ENCODE peak calls at places on chromosomes 3 and 15, in seven cellular contexts. W is ovary, J is uterus, E is AG04450, V is H1, P is Caco-2, N is upper lobe of left lung. G is an unnamed sample.

GRCh38 chr3:38610934-38611333 is 38.6 kb downstream of the SCN5A start:
- DNase-seq in P (no peak), V (no peak), J (no peak), E (no peak), W (no peak), N (no peak), G (no peak)

GRCh38 chr15:70636540-70637165 is 126.7 kb downstream of the UACA start:
- DNase-seq in P (peak; percentile 51), E (no peak), N (no peak), V (no peak), W (peak; percentile 33), J (no peak), G (no peak)

GRCh38 chr15:64851503-64851840 is 9.8 kb downstream of the PLEKHO2 start:
- DNase-seq in E (peak; percentile 84), W (no peak), J (peak; percentile 62), V (no peak), P (no peak), N (no peak), G (no peak)

GRCh38 chr15:37877851-37878577 is 56.4 kb upstream of the TMCO5A start:
- DNase-seq in N (no peak), J (no peak), E (peak; percentile 54), P (no peak), W (no peak), V (no peak), G (no peak)

GRCh38 chr15:78211189-78211921 is 23.0 kb downstream of the ACSBG1 start:
- DNase-seq in W (no peak), N (no peak), P (no peak), E (no peak), V (no peak), J (no peak), G (no peak)

GRCh38 chr15:74542192-74543042 is 1.4 kb downstream of the ARID3B start:
- DNase-seq in P (no peak), W (no peak), N (no peak), J (no peak), E (no peak), V (no peak), G (no peak)

GRCh38 chr3:98556164-98557130 is 24.7 kb downstream of the GPR15 start:
- DNase-seq in W (no peak), J (no peak), V (no peak), P (no peak), N (no peak), E (no peak), G (no peak)

GRCh38 chr15:57555270-57555669 is 36.4 kb upstream of the MYZAP start:
- DNase-seq in J (no peak), W (no peak), V (no peak), P (no peak), E (no peak), N (no peak), G (no peak)

GRCh38 chr15:77148191-77148590 is 77.3 kb upstream of the TSPAN3 start:
- DNase-seq in W (no peak), E (no peak), P (no peak), N (no peak), V (no peak), J (no peak), G (no peak)

GRCh38 chr3:42746455-42747450 is 26.3 kb downstream of the CCDC13 start:
- DNase-seq in W (no peak), V (no peak), P (no peak), J (no peak), N (no peak), E (peak; percentile 30), G (no peak)

GRCh38 chr3:191382661-191383060 is 52.3 kb upstream of the UTS2B start:
- DNase-seq in V (no peak), N (no peak), P (no peak), W (no peak), E (no peak), J (no peak), G (no peak)

GRCh38 chr3:193530231-193531165 is 24.2 kb downstream of the ATP13A4 start:
- DNase-seq in W (no peak), N (no peak), P (no peak), E (no peak), V (no peak), J (no peak), G (no peak)

GRCh38 chr3:138909904-138910303 is 37.0 kb downstream of the FOXL2 start:
- DNase-seq in J (no peak), W (no peak), V (no peak), P (no peak), E (no peak), N (no peak), G (no peak)

GRCh38 chr3:106862067-106862466 is 515.2 kb upstream of the CCDC54 start:
- DNase-seq in V (no peak), N (no peak), P (no peak), W (no peak), J (no peak), E (no peak), G (no peak)

GRCh38 chr15:84079885-84080777 is 155.4 kb upstream of the GOLGA6L4 start:
- DNase-seq in P (no peak), J (peak; percentile 12), V (no peak), W (peak; percentile 19), N (peak; percentile 75), E (no peak), G (no peak)

GRCh38 chr3:195182470-195182795 is 88.5 kb downstream of the XXYLT1 start:
- DNase-seq in V (no peak), J (peak; percentile 79), E (peak; percentile 38), N (no peak), P (no peak), W (no peak), G (no peak)

GRCh38 chr15:27770086-27770607 is 329.0 kb downstream of the OCA2 start:
- DNase-seq in E (no peak), N (peak; percentile 79), J (no peak), P (no peak), W (no peak), V (no peak), G (no peak)
- H3K4me3 ChIP-seq in E (no peak overlapping the region), N (no peak overlapping the region), J (no peak overlapping the region), P (no peak overlapping the region), W (no peak overlapping the region), V (no peak overlapping the region), G (no peak overlapping the region)

DNA sequence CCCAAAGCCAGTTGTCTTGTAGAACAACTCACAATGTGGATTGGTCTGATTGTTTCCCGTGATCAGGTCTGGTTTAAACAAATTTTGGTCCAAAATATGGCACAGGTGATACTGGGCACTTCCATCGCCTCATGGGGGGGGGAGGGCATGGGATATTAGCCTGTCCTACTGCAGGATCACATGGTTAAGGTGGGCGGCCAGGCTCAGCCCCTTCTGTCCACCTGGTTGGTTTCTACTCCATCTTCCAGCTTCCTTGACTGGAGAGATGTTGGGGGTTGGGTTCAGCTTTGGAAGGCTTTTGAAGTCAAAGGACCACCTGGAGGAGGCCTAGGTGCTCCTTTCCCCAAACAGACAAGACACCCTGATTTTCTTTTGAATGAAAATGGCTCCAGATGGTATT is 7.2 kb downstream of the KLF13 start:
- DNase-seq in V (no peak), J (no peak), P (no peak), N (no peak), W (no peak), E (no peak), G (no peak)
- H3K4me3 ChIP-seq in V (no peak overlapping the region), J (no peak overlapping the region), P (no peak overlapping the region), N (no peak overlapping the region), W (no peak overlapping the region), E (no peak overlapping the region), G (no peak overlapping the region)

DNA sequence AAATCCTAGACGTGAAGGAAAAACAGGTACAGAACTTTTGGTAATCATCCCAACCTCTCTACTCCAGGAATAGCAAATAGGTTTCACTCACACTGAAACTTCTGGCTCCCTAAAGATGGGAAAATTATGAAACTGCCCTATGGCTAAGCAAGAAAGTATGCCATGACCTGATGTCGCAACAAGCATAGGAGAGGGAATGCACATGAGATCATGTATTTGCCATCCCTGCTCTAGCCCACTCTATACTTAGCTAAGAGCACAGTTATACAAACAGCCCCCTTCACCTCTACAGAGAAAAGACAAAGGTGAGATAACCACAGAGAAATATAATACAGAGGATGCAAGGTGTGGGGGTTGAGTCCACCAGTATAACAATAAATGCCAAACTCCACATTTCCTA is 102.7 kb downstream of the TBC1D5 start:
- DNase-seq in P (peak; percentile 46), J (peak; percentile 24), V (no peak), E (peak; percentile 80), N (no peak), W (no peak), G (peak; percentile 57)
- H3K4me3 ChIP-seq in P (no peak overlapping the region), J (no peak overlapping the region), V (no peak overlapping the region), E (no peak overlapping the region), N (no peak overlapping the region), W (no peak overlapping the region), G (no peak overlapping the region)

DNA sequence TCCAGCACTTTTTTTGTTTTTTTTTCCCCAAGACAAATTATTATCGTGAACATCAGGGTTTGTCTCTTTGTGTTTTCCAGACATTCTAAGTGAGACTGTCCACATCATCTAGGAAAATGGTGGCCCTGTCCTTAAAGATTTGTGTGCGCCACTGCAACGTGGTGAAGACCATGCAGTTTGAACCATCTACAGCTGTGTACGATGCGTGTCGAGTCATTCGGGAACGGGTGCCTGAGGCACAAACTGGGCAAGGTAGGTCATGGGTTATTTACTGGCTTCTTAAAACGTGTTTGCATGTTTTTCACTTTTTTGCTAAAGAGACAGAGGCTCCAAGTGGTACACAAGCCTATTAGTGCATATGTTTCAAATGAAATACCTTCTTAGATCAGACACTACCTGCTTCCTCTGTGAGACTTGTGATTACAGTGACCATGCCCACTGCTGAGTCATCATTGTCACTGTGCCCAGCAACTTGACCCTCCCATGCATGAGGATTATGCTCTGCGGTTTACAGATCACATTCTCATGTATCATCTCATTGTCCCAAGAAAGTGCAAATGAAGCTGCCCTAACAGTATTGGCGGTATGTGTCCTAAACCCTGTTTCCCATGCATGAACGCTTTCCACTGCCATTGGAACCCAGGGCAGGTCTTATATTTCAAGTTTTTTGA is 395.2 kb upstream of the TPM1 start:
- DNase-seq in V (no peak), N (no peak), J (no peak), W (no peak), E (no peak), P (no peak), G (peak; percentile 86)
- H3K4me3 ChIP-seq in V (no peak overlapping the region), N (no peak overlapping the region), J (no peak overlapping the region), W (no peak overlapping the region), E (no peak overlapping the region), P (no peak overlapping the region), G (no peak overlapping the region)

GRCh38 chr15:92796163-92796611 is 103.9 kb upstream of the CHD2 start:
- DNase-seq in E (no peak), P (peak; percentile 73), N (no peak), V (no peak), J (no peak), W (no peak), G (no peak)

GRCh38 chr15:92801774-92802464 is 98.2 kb upstream of the CHD2 start:
- DNase-seq in E (peak; percentile 83), N (no peak), P (no peak), V (no peak), W (no peak), J (peak; percentile 57), G (no peak)

GRCh38 chr15:92800013-92800412 is 100.1 kb upstream of the CHD2 start:
- DNase-seq in N (no peak), P (no peak), W (no peak), J (no peak), E (no peak), V (no peak), G (no peak)

GRCh38 chr15:92801412-92801773 is 98.7 kb upstream of the CHD2 start:
- DNase-seq in J (no peak), E (peak; percentile 61), P (peak; percentile 66), W (no peak), V (no peak), N (no peak), G (no peak)

GRCh38 chr15:92797168-92798052 is 102.7 kb upstream of the CHD2 start:
- DNase-seq in W (no peak), N (no peak), J (peak; percentile 53), V (no peak), P (no peak), E (peak; percentile 48), G (no peak)
- H3K4me3 ChIP-seq in W (no peak overlapping the region), N (no peak overlapping the region), J (no peak overlapping the region), V (no peak overlapping the region), P (no peak overlapping the region), E (no peak overlapping the region), G (no peak overlapping the region)